ENCODE peak calls at places on chromosome 15, in four cellular contexts. T is GM06990, N is BJ, R is body of pancreas. W is an unnamed sample.

GRCh38 chr15:89781891-89782618 is 5.9 kb downstream of the MESP2 start:
- DNase-seq in T (no peak), N (no peak), R (peak; percentile 58), W (no peak)

GRCh38 chr15:59968314-59968713 is 35.8 kb upstream of the FOXB1 start:
- DNase-seq in T (no peak), N (no peak), R (no peak), W (no peak)

GRCh38 chr15:56972426-56972825 is 54.0 kb downstream of the TCF12 start:
- DNase-seq in T (no peak), N (no peak), R (no peak), W (no peak)

GRCh38 chr15:100725121-100726069 is 123.0 kb downstream of the ASB7 start:
- DNase-seq in T (no peak), N (peak; percentile 46), R (no peak), W (peak; percentile 78)

GRCh38 chr15:100879046-100879445 is 585 bp upstream of the ALDH1A3 start:
- DNase-seq in T (no peak), N (no peak), R (no peak), W (no peak)

GRCh38 chr15:89903015-89903857 is 9.4 kb upstream of the AP3S2 start:
- DNase-seq in T (no peak), N (no peak), R (no peak), W (no peak)

GRCh38 chr15:50506121-50506520 is 40.3 kb downstream of the USP50 start:
- DNase-seq in T (no peak), N (no peak), R (peak; percentile 7), W (no peak)

GRCh38 chr15:76032046-76032445 is 19.8 kb upstream of the NRG4 start:
- DNase-seq in T (no peak), N (no peak), R (no peak), W (no peak)

GRCh38 chr15:78072080-78072892 is 5.2 kb downstream of the TBC1D2B start:
- DNase-seq in T (no peak), N (peak; percentile 81), R (peak; percentile 52), W (peak; percentile 83)

GRCh38 chr15:70242962-70243685 is 145.4 kb upstream of the TLE3 start:
- DNase-seq in T (no peak), N (no peak), R (no peak), W (no peak)

GRCh38 chr15:58758141-58758540 is 8.6 kb upstream of the ADAM10 start:
- DNase-seq in T (no peak), N (no peak), R (no peak), W (no peak)

GRCh38 chr15:55250392-55250791 is 39.2 kb downstream of the RAB27A start:
- DNase-seq in T (no peak), N (peak; percentile 79), R (peak; percentile 60), W (peak; percentile 87)

GRCh38 chr15:57286446-57287127 is 89.7 kb upstream of the CGNL1 start:
- DNase-seq in T (no peak), N (no peak), R (no peak), W (no peak)

GRCh38 chr15:58190419-58190818 is 52.2 kb downstream of the AQP9 start:
- DNase-seq in T (no peak), N (no peak), R (no peak), W (no peak)

GRCh38 chr15:69303337-69304175 is 4.8 kb downstream of the PAQR5 start:
- DNase-seq in T (no peak), N (no peak), R (no peak), W (no peak)

GRCh38 chr15:100765458-100766224 is 114.0 kb upstream of the ALDH1A3 start:
- DNase-seq in T (no peak), N (no peak), R (no peak), W (no peak)

GRCh38 chr15:75659928-75660645 is 12.4 kb downstream of the SNX33 start:
- DNase-seq in T (no peak), N (no peak), R (no peak), W (no peak)

GRCh38 chr15:31303434-31304073 is 23.1 kb upstream of the KLF13 start:
- DNase-seq in T (no peak), N (no peak), R (no peak), W (no peak)

GRCh38 chr15:80536231-80536630 is 132.0 kb downstream of the ARNT2 start:
- DNase-seq in T (no peak), N (no peak), R (peak; percentile 32), W (no peak)

GRCh38 chr15:70801111-70801510 is 37.8 kb upstream of the UACA start:
- DNase-seq in T (no peak), N (no peak), R (no peak), W (no peak)

GRCh38 chr15:68364028-68364659 is 67.8 kb downstream of the ITGA11 start:
- DNase-seq in T (no peak), N (no peak), R (no peak), W (no peak)

GRCh38 chr15:31365655-31366127 is 39.1 kb downstream of the KLF13 start:
- DNase-seq in T (peak; percentile 85), N (peak; percentile 37), R (peak; percentile 99), W (peak; percentile 93)

GRCh38 chr15:32851619-32852416 is 134.0 kb downstream of the GREM1 start:
- DNase-seq in T (no peak), N (peak; percentile 70), R (no peak), W (peak; percentile 74)

GRCh38 chr15:57227899-57228298 is 148.4 kb upstream of the CGNL1 start:
- DNase-seq in T (no peak), N (no peak), R (no peak), W (peak; percentile 44)

GRCh38 chr15:31461375-31461774 is 134.7 kb downstream of the KLF13 start:
- DNase-seq in T (no peak), N (no peak), R (no peak), W (no peak)

GRCh38 chr15:20645956-20646355 is 104.4 kb upstream of the GOLGA6L6 start:
- DNase-seq in T (no peak), N (no peak), R (peak; percentile 57), W (no peak)

GRCh38 chr15:85751731-85752421 is 42.8 kb downstream of the KLHL25 start:
- DNase-seq in T (no peak), N (no peak), R (no peak), W (no peak)

GRCh38 chr15:77856718-77857346 is 220.7 kb downstream of the TBC1D2B start:
- DNase-seq in T (no peak), N (no peak), R (no peak), W (no peak)

GRCh38 chr15:87573534-87573933 is 683.0 kb downstream of the NTRK3 start:
- DNase-seq in T (no peak), N (no peak), R (no peak), W (no peak)

GRCh38 chr15:85024509-85025336 is 43.1 kb downstream of the PDE8A start:
- DNase-seq in T (no peak), N (no peak), R (no peak), W (peak; percentile 24)

GRCh38 chr15:68641376-68641775 is 62.6 kb downstream of the CORO2B start:
- DNase-seq in T (no peak), N (no peak), R (no peak), W (no peak)

GRCh38 chr15:58117619-58118018 is 20.6 kb upstream of the AQP9 start:
- DNase-seq in T (no peak), N (no peak), R (no peak), W (no peak)

GRCh38 chr15:89141885-89142284 is 53.6 kb downstream of the ABHD2 start:
- DNase-seq in T (no peak), N (no peak), R (no peak), W (no peak)

GRCh38 chr15:78343431-78343830 is 3.3 kb downstream of the CRABP1 start:
- DNase-seq in T (no peak), N (no peak), R (no peak), W (no peak)

GRCh38 chr15:61521961-61522360 is 292.9 kb upstream of the RORA start:
- DNase-seq in T (no peak), N (no peak), R (no peak), W (peak; percentile 6)

GRCh38 chr15:49507261-49507660 is 84.2 kb downstream of the FGF7 start:
- DNase-seq in T (no peak), N (no peak), R (no peak), W (no peak)

GRCh38 chr15:97993310-97993738 is 32.8 kb downstream of the ARRDC4 start:
- DNase-seq in T (no peak), N (no peak), R (no peak), W (no peak)

GRCh38 chr15:98873441-98874218 is 134.0 kb downstream of the PGPEP1L start:
- DNase-seq in T (no peak), N (peak; percentile 76), R (no peak), W (no peak)

GRCh38 chr15:40082195-40082868 is 26.3 kb downstream of the BMF start:
- DNase-seq in T (no peak), N (no peak), R (no peak), W (no peak)
- H3K4me3 ChIP-seq in T (no peak overlapping the region), N (no peak overlapping the region), R (no peak overlapping the region), W (no peak overlapping the region)

GRCh38 chr15:82999905-83000671 is 11.4 kb downstream of the C15orf40 start:
- DNase-seq in T (no peak), N (no peak), R (peak; percentile 48), W (peak; percentile 20)
- H3K4me3 ChIP-seq in T (peak overlapping the region; percentile 42), N (peak overlapping the region; percentile 29), R (no peak overlapping the region), W (peak overlapping the region; percentile 39)

GRCh38 chr15:91852741-91853500 is 587 bp upstream of the SLCO3A1 start:
- DNase-seq in T (peak; percentile 65), N (no peak), R (peak; percentile 78), W (no peak)
- H3K4me3 ChIP-seq in T (peak overlapping the region; percentile 36), N (peak overlapping the region; percentile 58), R (peak overlapping the region; percentile 53), W (peak overlapping the region; percentile 65)

DNA sequence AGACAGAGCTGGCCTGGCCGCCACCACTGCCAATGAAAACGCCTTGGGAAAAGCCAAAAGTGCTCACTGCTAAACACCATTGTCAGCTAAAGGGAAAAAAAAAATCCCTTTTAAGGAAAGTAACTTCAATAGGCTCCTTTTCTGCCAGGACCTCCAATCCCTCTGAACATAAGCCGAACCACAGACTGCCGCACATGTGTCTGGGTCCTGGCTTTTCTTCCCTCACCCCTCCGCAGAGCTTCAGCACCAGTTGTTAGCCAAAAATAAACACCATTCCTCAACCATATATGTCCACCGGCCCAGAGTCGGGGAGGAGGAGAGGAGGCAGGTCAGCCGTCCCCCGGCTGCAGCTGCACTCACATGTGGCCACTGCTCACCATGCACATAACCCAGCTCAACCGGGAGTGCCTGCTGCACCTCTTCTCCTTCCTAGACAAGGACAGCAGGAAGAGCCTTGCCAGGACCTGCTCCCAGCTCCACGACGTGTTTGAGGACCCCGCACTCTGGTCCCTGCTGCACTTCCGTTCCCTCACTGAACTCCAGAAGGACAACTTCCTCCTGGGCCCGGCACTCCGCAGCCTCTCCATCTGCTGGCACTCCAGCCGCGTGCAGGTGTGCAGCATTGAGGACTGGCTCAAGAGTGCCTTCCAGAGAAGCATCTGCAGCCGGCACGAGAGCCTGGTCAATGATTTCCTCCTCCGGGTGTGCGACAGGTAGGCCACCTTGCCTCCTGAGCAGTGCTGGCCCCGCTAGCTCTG is at the start of gene FBXL22:
- DNase-seq in T (no peak), N (no peak), R (no peak), W (no peak)
- H3K4me3 ChIP-seq in T (no peak within 1 kb of the TSS), N (no peak within 1 kb of the TSS), R (no peak within 1 kb of the TSS), W (peak within 1 kb of the TSS; percentile 10)

W was measured in skeletal muscle cell.